ENCODE peak calls at places on chromosomes 13 and 19, in eight cellular contexts. J, D, U, B, Z, Y, K and G are unnamed samples.

GRCh38 chr13:105278797-105279425 is 1256.6 kb downstream of the EFNB2 start:
- DNase-seq in Z (no peak), B (no peak), J (peak; percentile 8), K (peak; percentile 73), U (no peak), Y (no peak), D (no peak), G (no peak)

GRCh38 chr19:39296055-39296645 is at the start of gene IFNL1:
- DNase-seq in J (no peak), Y (no peak), K (no peak), D (no peak), U (no peak), Z (no peak), B (no peak), G (no peak)

GRCh38 chr19:2309734-2310362 is 1.9 kb upstream of the LINGO3 start:
- DNase-seq in Z (no peak), Y (no peak), B (peak; percentile 35), K (no peak), J (no peak), D (no peak), U (no peak), G (no peak)

GRCh38 chr19:46068345-46069258 is 27.8 kb upstream of the IGFL4 start:
- DNase-seq in D (peak; percentile 92), B (peak; percentile 72), J (no peak), Y (peak; percentile 64), Z (no peak), U (peak; percentile 86), K (no peak), G (peak; percentile 83)

GRCh38 chr13:51879133-51879532 is 17.4 kb downstream of the CCDC70 start:
- DNase-seq in K (no peak), U (no peak), D (no peak), Z (no peak), J (no peak), Y (no peak), B (no peak), G (no peak)

GRCh38 chr13:63086286-63086685 is 1670.6 kb upstream of the PCDH20 start:
- DNase-seq in K (no peak), B (no peak), U (no peak), Y (no peak), D (no peak), Z (no peak), J (no peak), G (no peak)

GRCh38 chr19:58518261-58519086 is 1.1 kb downstream of the ZBTB45 start:
- DNase-seq in J (no peak), D (no peak), B (no peak), Y (no peak), U (no peak), K (no peak), Z (no peak), G (no peak)

GRCh38 chr13:110230661-110231347 is 76.2 kb downstream of the COL4A1 start:
- DNase-seq in Z (peak; percentile 45), U (peak; percentile 50), Y (no peak), D (no peak), J (no peak), B (no peak), K (no peak), G (no peak)

GRCh38 chr13:97945342-97945741 is 8.1 kb upstream of the IPO5 start:
- DNase-seq in U (peak; percentile 56), B (no peak), Z (no peak), J (no peak), D (no peak), K (no peak), Y (no peak), G (no peak)

GRCh38 chr13:50419466-50419865 is 404.2 kb downstream of the KCNRG start:
- DNase-seq in K (no peak), Y (no peak), B (no peak), J (peak; percentile 38), Z (no peak), U (no peak), D (no peak), G (no peak)

GRCh38 chr19:3189702-3190469 is 4.2 kb downstream of the NCLN start:
- DNase-seq in Y (no peak), K (no peak), B (no peak), D (no peak), Z (no peak), U (peak; percentile 81), J (no peak), G (no peak)

GRCh38 chr19:53308339-53308811 is 25.2 kb upstream of the ZNF845 start:
- DNase-seq in K (peak; percentile 67), J (peak; percentile 66), Z (no peak), D (no peak), U (no peak), Y (no peak), B (no peak), G (no peak)

GRCh38 chr19:17184381-17184841 is 30.7 kb upstream of the USE1 start:
- DNase-seq in Y (no peak), B (no peak), J (no peak), U (no peak), K (no peak), Z (no peak), D (no peak), G (no peak)

GRCh38 chr13:70023506-70023905 is 84.1 kb upstream of the ATXN8OS start:
- DNase-seq in Z (no peak), U (no peak), K (no peak), J (no peak), D (no peak), Y (no peak), B (no peak), G (no peak)

GRCh38 chr19:18150776-18151624 is 2.0 kb upstream of the PIK3R2 start:
- DNase-seq in B (no peak), K (no peak), U (no peak), Y (no peak), Z (no peak), J (no peak), D (no peak), G (no peak)

GRCh38 chr19:9958451-9958850 is 22.1 kb upstream of the OLFM2 start:
- DNase-seq in K (no peak), J (no peak), U (no peak), D (no peak), Y (peak; percentile 54), Z (no peak), B (no peak), G (no peak)

DNA sequence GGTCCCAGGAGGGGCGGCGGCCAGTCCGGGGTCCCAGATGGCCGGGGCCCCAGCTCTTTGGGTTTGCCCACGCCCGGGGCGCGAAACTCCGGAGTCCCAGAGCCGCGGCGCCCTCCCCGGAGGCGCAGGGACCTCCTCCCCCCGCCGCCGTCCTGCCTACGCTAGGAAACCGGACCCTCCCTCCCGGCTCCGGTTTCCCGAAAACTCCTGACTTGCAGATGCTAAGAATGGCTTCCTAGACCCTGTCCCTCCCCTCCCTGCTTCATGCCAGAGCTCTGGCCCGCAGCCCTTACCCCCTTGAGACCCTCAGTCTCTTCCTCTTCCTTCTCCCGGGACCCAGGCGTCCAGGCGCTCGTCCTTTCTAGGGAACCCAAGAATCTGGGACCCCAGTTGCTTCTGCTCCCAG is 468 bp upstream of the MYBPC2 start:
- DNase-seq in K (peak; percentile 83), J (peak; percentile 60), D (no peak), U (no peak), B (no peak), Z (no peak), Y (no peak), G (no peak)
- H3K4me3 ChIP-seq in K (peak overlapping the region; percentile 68), J (peak overlapping the region; percentile 58), D (peak overlapping the region; percentile 70), U (no peak overlapping the region), B (peak overlapping the region; percentile 67), Z (peak overlapping the region; percentile 79), Y (peak overlapping the region; percentile 49), G (peak overlapping the region; percentile 32)

GRCh38 chr19:1069009-1069779 is 2.2 kb downstream of the ARHGAP45 start:
- DNase-seq in B (no peak), U (no peak), D (no peak), J (no peak), K (no peak), Z (peak; percentile 83), Y (no peak), G (no peak)
- H3K4me1 ChIP-seq in B (peaks cover 36% of the 10 kb centered on the region), U (peaks cover 34% of the 10 kb centered on the region), D (peaks cover 43% of the 10 kb centered on the region), J (peaks cover 18% of the 10 kb centered on the region), K (peaks cover 12% of the 10 kb centered on the region), Z (peaks cover 23% of the 10 kb centered on the region), Y (peaks cover 19% of the 10 kb centered on the region), G (peaks cover 17% of the 10 kb centered on the region)

DNA sequence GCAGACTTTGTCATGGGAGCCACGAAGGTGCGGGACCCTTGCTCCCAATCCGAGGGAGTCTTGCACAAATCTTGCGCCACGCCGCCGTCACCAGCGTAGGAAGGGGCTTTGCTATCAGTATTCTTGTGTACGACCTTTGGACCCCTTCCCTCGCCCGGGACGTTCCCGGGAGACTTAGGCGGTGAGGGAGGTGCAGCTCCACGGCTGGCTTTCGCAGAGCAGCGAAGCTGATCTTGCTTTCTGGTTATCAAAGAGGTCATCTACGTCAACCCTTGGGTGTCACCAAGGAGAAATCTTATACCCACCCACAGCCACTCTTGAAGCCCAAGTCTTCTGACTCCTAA is 583 bp downstream of the TECR start:
- DNase-seq in D (no peak), J (no peak), K (peak; percentile 79), Z (no peak), B (peak; percentile 48), Y (peak; percentile 44), U (no peak), G (no peak)
- H3K4me3 ChIP-seq in D (peak overlapping the region; percentile 89), J (peak overlapping the region; percentile 63), K (peak overlapping the region; percentile 75), Z (peak overlapping the region; percentile 76), B (peak overlapping the region; percentile 56), Y (peak overlapping the region; percentile 77), U (peak overlapping the region; percentile 62), G (peak overlapping the region; percentile 60)

DNA sequence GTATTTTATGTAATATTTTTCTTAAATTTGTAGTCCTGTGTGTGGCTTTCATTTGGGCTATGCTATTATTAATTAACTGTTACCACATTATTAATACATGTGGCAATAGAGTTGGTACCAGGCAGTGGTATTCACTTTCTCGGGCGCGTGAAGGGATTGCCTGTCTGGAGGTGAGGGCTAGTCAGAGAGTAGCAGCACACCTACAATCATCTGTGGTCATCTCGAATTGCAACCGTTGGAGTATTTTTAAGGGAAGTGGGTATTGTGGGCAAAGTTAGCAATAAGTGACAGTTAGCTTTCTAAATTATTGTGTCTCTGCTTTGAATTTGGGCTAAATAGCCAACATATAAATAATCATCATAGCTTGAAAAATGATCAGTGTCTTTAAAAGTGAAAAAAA is 20.0 kb upstream of the GPR18 start:
- DNase-seq in J (no peak), U (peak; percentile 54), Y (no peak), K (no peak), Z (no peak), D (no peak), B (no peak), G (no peak)
- H3K4me1 ChIP-seq in J (peaks cover 3% of the 10 kb centered on the region), U (peaks cover 11% of the 10 kb centered on the region), Y (no peaks in the 10 kb centered on the region), K (peaks cover 24% of the 10 kb centered on the region), Z (peaks cover 38% of the 10 kb centered on the region), D (no peaks in the 10 kb centered on the region), B (no peaks in the 10 kb centered on the region), G (no peaks in the 10 kb centered on the region)